ENCODE peak calls at places on chromosomes 2 and 18, in eight cellular contexts. A is CD4-positive, alpha-beta T cell; P is fibroblast of lung; Q is PC-3; N is sigmoid colon; R is cardiac muscle cell; J is BE2C; W is kidney epithelial cell. T is an unnamed sample.

GRCh38 chr2:88642278-88642677 is 15.0 kb upstream of the EIF2AK3 start:
- DNase-seq in R (no peak), N (no peak), J (no peak), P (no peak), Q (no peak), A (no peak), W (no peak), T (no peak)

GRCh38 chr2:216081487-216082387 is at the start of the genes PECR and TMEM169:
- DNase-seq in P (peak; percentile 45), W (no peak), R (peak; percentile 86), J (peak; percentile 92), Q (peak; percentile 67), N (peak; percentile 90), A (peak; percentile 54), T (no peak)

GRCh38 chr2:20211420-20211819 is 13.5 kb downstream of the SDC1 start:
- DNase-seq in R (no peak), N (no peak), J (no peak), Q (no peak), A (no peak), W (no peak), P (no peak), T (no peak)

GRCh38 chr18:36185901-36186460 is 1.3 kb upstream of the MOCOS start:
- DNase-seq in Q (no peak), J (no peak), R (no peak), N (no peak), P (no peak), A (no peak), W (no peak), T (no peak)

GRCh38 chr2:179106342-179107178 is 56.6 kb upstream of the CCDC141 start:
- DNase-seq in Q (peak; percentile 99), W (peak; percentile 92), A (no peak), P (peak; percentile 97), R (no peak), N (peak; percentile 70), J (no peak), T (peak; percentile 78)

GRCh38 chr18:31626409-31626808 is 34.7 kb downstream of the TTR start:
- DNase-seq in J (no peak), Q (no peak), W (no peak), P (no peak), N (no peak), R (no peak), A (no peak), T (no peak)

GRCh38 chr2:238915596-238915995 is 67.7 kb downstream of the TWIST2 start:
- DNase-seq in W (no peak), J (no peak), N (peak; percentile 52), R (no peak), P (no peak), Q (no peak), A (no peak), T (no peak)

GRCh38 chr2:160271166-160272086 is 71.4 kb upstream of the ITGB6 start:
- DNase-seq in A (no peak), N (no peak), R (peak; percentile 90), W (no peak), J (no peak), P (peak; percentile 37), Q (no peak), T (no peak)

GRCh38 chr2:73759287-73759764 is 20.6 kb downstream of the DUSP11 start:
- DNase-seq in A (no peak), N (no peak), W (no peak), R (peak; percentile 9), J (no peak), Q (no peak), P (peak; percentile 33), T (no peak)

GRCh38 chr2:205372141-205372540 is 310.2 kb upstream of the NRP2 start:
- DNase-seq in P (peak; percentile 39), R (peak; percentile 6), Q (no peak), W (peak; percentile 18), N (no peak), A (no peak), J (no peak), T (no peak)

GRCh38 chr18:55549474-55550104 is 38.4 kb downstream of the TCF4 start:
- DNase-seq in P (no peak), W (no peak), N (no peak), Q (no peak), A (no peak), R (no peak), J (peak; percentile 46), T (no peak)

GRCh38 chr2:224894356-224894755 is 147.9 kb downstream of the DOCK10 start:
- DNase-seq in P (no peak), A (no peak), Q (no peak), W (no peak), N (no peak), R (no peak), J (no peak), T (no peak)

GRCh38 chr2:134501476-134502089 is 217.2 kb downstream of the TMEM163 start:
- DNase-seq in J (no peak), R (no peak), A (no peak), P (no peak), N (no peak), Q (no peak), W (no peak), T (no peak)

GRCh38 chr2:98952971-98953370 is 16.9 kb upstream of the CRACDL start:
- DNase-seq in N (no peak), W (no peak), J (no peak), A (no peak), R (no peak), P (no peak), Q (peak; percentile 27), T (no peak)

GRCh38 chr2:108587621-108588020 is 53.4 kb downstream of the LIMS1 start:
- DNase-seq in J (no peak), R (no peak), N (peak; percentile 76), P (peak; percentile 52), Q (peak; percentile 72), A (no peak), W (no peak), T (no peak)

GRCh38 chr2:158025263-158025996 is 76.2 kb upstream of the UPP2 start:
- DNase-seq in J (peak; percentile 20), W (no peak), P (peak; percentile 79), A (no peak), Q (no peak), N (no peak), R (no peak), T (peak; percentile 86)

GRCh38 chr2:41698787-41699422 is 348.9 kb upstream of the PKDCC start:
- DNase-seq in N (peak; percentile 68), J (peak; percentile 61), R (peak; percentile 49), W (no peak), A (no peak), P (peak; percentile 17), Q (peak; percentile 20), T (no peak)

GRCh38 chr2:95272299-95272751 is 1.9 kb upstream of the PROM2 start:
- DNase-seq in P (no peak), R (no peak), A (no peak), W (no peak), J (no peak), Q (no peak), N (no peak), T (no peak)

DNA sequence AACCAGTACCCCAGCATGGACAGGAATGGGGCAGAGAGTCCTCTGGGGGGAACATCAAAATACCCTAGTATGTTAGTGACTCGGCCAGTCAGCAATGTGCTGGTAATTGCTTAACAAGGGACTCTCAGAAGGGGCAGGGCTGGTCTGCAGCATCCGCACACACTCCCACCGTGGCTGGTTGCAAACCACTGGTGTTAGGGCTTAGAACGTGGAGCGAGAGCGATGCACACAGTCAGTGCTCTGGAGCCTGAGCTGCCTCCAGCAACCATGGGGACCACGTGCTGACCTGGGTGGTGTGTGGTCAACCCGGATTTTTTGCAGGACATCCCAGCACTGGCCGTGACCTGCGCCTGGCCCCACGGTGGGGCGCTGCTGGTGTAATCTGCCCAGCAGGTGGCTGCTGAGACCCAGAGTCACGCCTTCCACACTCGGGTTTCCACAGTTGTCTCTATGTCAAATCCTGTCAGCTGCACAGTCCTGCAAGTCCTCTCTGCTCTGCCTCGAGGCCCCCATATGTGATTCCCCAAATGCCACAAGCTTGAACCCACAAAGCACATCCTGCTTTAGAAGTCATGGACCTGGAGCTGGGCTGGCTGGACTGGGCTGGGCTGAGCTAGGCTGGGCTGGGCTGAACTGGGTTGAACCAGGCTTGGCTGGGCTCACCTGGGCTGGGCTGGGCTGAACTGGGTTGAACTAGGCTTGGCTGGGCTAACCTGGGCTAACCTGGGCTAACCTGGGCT is 50.6 kb upstream of the GPC1 start:
- DNase-seq in N (peak; percentile 43), P (no peak), A (no peak), J (peak; percentile 5), R (no peak), Q (no peak), W (no peak), T (no peak)
- TF ChIP-seq CTCF in N (no peak), P (no peak), A (no peak), J (no peak), R (no peak), Q (no peak), W (no peak), T (no peak)

DNA sequence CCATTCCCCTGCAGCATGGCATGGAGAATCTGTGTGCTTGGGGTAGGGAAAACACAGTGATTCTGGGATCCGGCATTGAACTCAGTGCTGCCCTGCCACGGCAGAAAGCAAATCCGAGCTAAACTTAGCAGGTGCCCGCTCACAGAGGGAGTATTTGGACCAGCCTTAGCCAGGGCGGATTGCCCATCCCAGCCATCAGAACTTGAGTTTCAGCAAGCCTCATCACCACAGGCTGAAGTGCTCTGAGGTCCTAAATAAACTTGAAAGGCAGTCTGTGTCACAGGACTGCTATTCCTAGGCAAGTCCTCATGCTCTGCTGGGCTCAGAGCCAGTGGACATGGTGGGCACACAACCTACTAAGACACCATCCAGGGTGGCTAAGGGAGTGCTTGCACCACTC is 86.2 kb upstream of the YPEL5 start:
- DNase-seq in J (no peak), P (no peak), W (no peak), R (no peak), A (no peak), N (no peak), Q (no peak), T (no peak)
- H3K27me3 ChIP-seq in J (no peaks in the 10 kb centered on the region), P (no peaks in the 10 kb centered on the region), W (no peaks in the 10 kb centered on the region), R (no peaks in the 10 kb centered on the region), A (peaks cover 11% of the 10 kb centered on the region), N (no peaks in the 10 kb centered on the region), Q (no peaks in the 10 kb centered on the region), T (no peaks in the 10 kb centered on the region)

DNA sequence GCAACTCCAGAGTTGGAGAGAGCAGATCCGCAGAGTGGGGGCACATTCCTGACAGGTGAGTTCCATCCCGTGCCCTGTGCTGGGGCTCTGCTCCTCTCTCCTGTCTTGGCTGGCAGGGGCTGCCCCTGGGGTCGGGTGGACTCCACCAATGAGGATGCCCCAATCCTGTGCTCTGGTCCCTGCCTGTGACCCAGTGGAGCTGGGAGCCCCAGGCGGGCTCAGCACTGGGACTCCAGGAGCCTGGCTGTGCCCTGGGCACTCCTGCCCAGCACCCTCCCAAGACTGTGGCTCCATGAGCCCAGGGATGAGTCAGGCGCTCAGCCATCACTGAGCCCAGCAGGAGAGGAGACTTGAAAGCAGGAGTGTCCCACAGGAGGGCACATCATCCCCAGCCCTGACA is 53.9 kb downstream of the MBP start:
- DNase-seq in R (no peak), N (no peak), J (no peak), A (no peak), P (no peak), Q (no peak), W (no peak), T (no peak)
- TF ChIP-seq CTCF in R (no peak), N (no peak), J (no peak), A (no peak), P (no peak), Q (no peak), W (no peak), T (no peak)

DNA sequence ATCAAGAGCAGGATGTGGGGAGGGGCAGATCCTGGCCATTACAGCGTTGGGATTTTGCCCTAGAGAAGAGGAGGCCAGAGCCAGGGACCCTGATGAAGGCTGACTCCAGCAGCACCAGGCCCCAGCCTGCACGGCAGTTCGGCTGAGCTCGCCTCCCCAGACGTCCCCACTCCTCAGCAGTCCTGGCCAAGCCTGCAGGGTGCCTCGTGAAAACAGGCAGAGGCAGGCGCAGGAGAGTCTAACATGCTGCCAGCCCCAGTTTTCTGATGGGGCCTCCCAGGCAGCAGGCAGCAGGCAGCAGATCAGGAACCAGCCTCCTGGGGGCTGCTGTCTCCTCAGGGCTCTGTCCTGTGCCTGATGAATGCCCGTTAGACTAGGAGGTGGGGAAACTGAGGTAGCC is 19.7 kb upstream of the GLI2 start:
- DNase-seq in Q (no peak), J (no peak), N (peak; percentile 45), A (no peak), R (no peak), P (no peak), W (no peak), T (no peak)
- H3K27me3 ChIP-seq in Q (no peaks in the 10 kb centered on the region), J (no peaks in the 10 kb centered on the region), N (no peaks in the 10 kb centered on the region), A (no peaks in the 10 kb centered on the region), R (no peaks in the 10 kb centered on the region), P (no peaks in the 10 kb centered on the region), W (peaks cover 17% of the 10 kb centered on the region), T (no peaks in the 10 kb centered on the region)

T was measured in BJ.